ENCODE peak calls at places on chromosomes 4 and X, in five cellular contexts. H is right cardiac atrium, G is iPS-NIHi11, N is HT1080, Q is islet precursor cell. L is an unnamed sample.
A peak's percentile ranks its signal among the peaks of the same experiment; 100 is the strongest.

GRCh38 chr4:99315839-99316238 is 5.4 kb downstream of the ADH1B start:
- DNase-seq in H (no peak), N (no peak), G (no peak), Q (no peak), L (no peak)

GRCh38 chr4:75172551-75172950 is 239.6 kb downstream of the PARM1 start:
- DNase-seq in Q (no peak), G (no peak), H (no peak), N (no peak), L (no peak)

GRCh38 chr4:153246446-153247115 is 42.3 kb downstream of the TRIM2 start:
- DNase-seq in G (no peak), Q (no peak), H (no peak), N (no peak), L (no peak)

GRCh38 chrX:45843518-45843917 is 642.8 kb upstream of the DIPK2B start:
- DNase-seq in H (no peak), Q (no peak), N (no peak), G (no peak), L (no peak)

GRCh38 chr4:107900508-107900907 is 30.8 kb upstream of the CYP2U1 start:
- DNase-seq in H (no peak), N (no peak), Q (no peak), G (no peak), L (no peak)

GRCh38 chrX:103417933-103418332 is 41.6 kb downstream of the BEX3 start:
- DNase-seq in H (no peak), Q (no peak), G (no peak), N (no peak), L (no peak)

GRCh38 chr4:31187979-31188378 is 467.8 kb downstream of the PCDH7 start:
- DNase-seq in Q (no peak), H (no peak), G (no peak), N (peak; percentile 62), L (no peak)

GRCh38 chr4:5969777-5970176 is 48.5 kb downstream of the C4orf50 start:
- DNase-seq in Q (peak; percentile 32), G (no peak), H (no peak), N (no peak), L (no peak)

GRCh38 chr4:7423391-7423790 is 11.3 kb downstream of the PSAPL1 start:
- DNase-seq in Q (peak; percentile 28), G (no peak), H (no peak), N (no peak), L (peak; percentile 8)

GRCh38 chr4:2105559-2105958 is 46.4 kb downstream of the NAT8L start:
- DNase-seq in N (peak; percentile 86), Q (no peak), H (no peak), G (no peak), L (no peak)

GRCh38 chrX:128805236-128805635 is 718.1 kb downstream of the SMARCA1 start:
- DNase-seq in G (no peak), H (no peak), Q (no peak), N (no peak), L (no peak)

L was measured in ovary.